ENCODE peak calls at places on chromosomes 16 and 17, in four cellular contexts. X, V, F and K are unnamed samples.

GRCh38 chr16:13634921-13635320 is 285.0 kb upstream of the ERCC4 start:
- DNase-seq in V (no peak), F (peak; percentile 81), X (no peak), K (no peak)

GRCh38 chr16:1486551-1487390 is 2.0 kb downstream of the PTX4 start:
- DNase-seq in X (no peak), F (no peak), V (no peak), K (no peak)

GRCh38 chr17:67431210-67432015 is 54.3 kb downstream of the PITPNC1 start:
- DNase-seq in V (peak; percentile 85), F (peak; percentile 94), X (no peak), K (no peak)

GRCh38 chr17:29594441-29595090 is 1.6 kb downstream of the ANKRD13B start:
- DNase-seq in X (no peak), V (no peak), F (no peak), K (no peak)

GRCh38 chr17:14361945-14362508 is 61.1 kb downstream of the HS3ST3B1 start:
- DNase-seq in F (no peak), X (no peak), V (no peak), K (no peak)

GRCh38 chr16:11309895-11310633 is 28.9 kb upstream of the PRM1 start:
- DNase-seq in V (no peak), X (no peak), F (no peak), K (no peak)

GRCh38 chr17:64634217-64634616 is 27.9 kb downstream of the SMURF2 start:
- DNase-seq in V (no peak), F (no peak), X (no peak), K (no peak)

GRCh38 chr17:4420692-4421131 is 13.0 kb upstream of the SPNS3 start:
- DNase-seq in X (peak; percentile 36), V (peak; percentile 54), F (peak; percentile 86), K (peak; percentile 30)

GRCh38 chr17:32298721-32299578 is 33.3 kb downstream of the RHBDL3 start:
- DNase-seq in F (no peak), X (no peak), V (no peak), K (no peak)

GRCh38 chr17:81329279-81329926 is 34.3 kb upstream of the SLC38A10 start:
- DNase-seq in F (peak; percentile 97), X (no peak), V (peak; percentile 87), K (no peak)

GRCh38 chr16:4338712-4339299 is 12.3 kb downstream of the PAM16 start:
- DNase-seq in F (no peak), V (no peak), X (no peak), K (no peak)

GRCh38 chr16:81752225-81752875 is 26.7 kb upstream of the PLCG2 start:
- DNase-seq in V (no peak), X (no peak), F (no peak), K (no peak)

GRCh38 chr16:728890-729744 is 2.2 kb downstream of the HAGHL start:
- DNase-seq in V (no peak), F (no peak), X (no peak), K (no peak)

GRCh38 chr17:64599187-64599676 is 62.9 kb downstream of the SMURF2 start:
- DNase-seq in X (peak; percentile 33), V (no peak), F (no peak), K (peak; percentile 21)

GRCh38 chr16:72921620-72922019 is 126.3 kb downstream of the ZFHX3 start:
- DNase-seq in F (no peak), X (no peak), V (no peak), K (no peak)

GRCh38 chr17:74836691-74837467 is 22.8 kb downstream of the GRIN2C start:
- DNase-seq in X (no peak), F (no peak), V (no peak), K (no peak)

GRCh38 chr17:44317545-44317944 is 7.1 kb downstream of the SLC25A39 start:
- DNase-seq in F (no peak), X (no peak), V (no peak), K (no peak)

GRCh38 chr17:72574675-72575510 is 454.1 kb downstream of the SOX9 start:
- DNase-seq in X (no peak), V (no peak), F (no peak), K (no peak)

GRCh38 chr16:3088450-3088849 is 10.6 kb downstream of the ZSCAN10 start:
- DNase-seq in V (no peak), X (no peak), F (no peak), K (no peak)

GRCh38 chr17:19447085-19447583 is 36.1 kb downstream of the RNF112 start:
- DNase-seq in F (peak; percentile 68), X (peak; percentile 70), V (peak; percentile 69), K (peak; percentile 56)

GRCh38 chr16:16163571-16163970 is 59.7 kb downstream of the ABCC6 start:
- DNase-seq in X (no peak), V (no peak), F (no peak), K (no peak)

GRCh38 chr17:4950075-4950756 is 703 bp upstream of the ENO3 start:
- DNase-seq in F (no peak), V (no peak), X (no peak), K (no peak)

GRCh38 chr16:10069374-10069773 is 112.9 kb downstream of the GRIN2A start:
- DNase-seq in V (no peak), X (no peak), F (no peak), K (no peak)

GRCh38 chr17:1648582-1649115 is 1.0 kb downstream of the RILP start:
- DNase-seq in V (peak; percentile 92), X (peak; percentile 94), F (peak; percentile 94), K (peak; percentile 94)

GRCh38 chr17:78898075-78898836 is 4.7 kb downstream of the CEP295NL start:
- DNase-seq in X (no peak), V (no peak), F (no peak), K (no peak)